ENCODE peak calls at places on chromosomes 1 and 21, in five cellular contexts. L, N, A, Z and K are unnamed samples.

GRCh38 chr1:16276302-16277020 is 39.5 kb upstream of the CPLANE2 start:
- DNase-seq in A (no peak), L (no peak), Z (no peak), N (no peak), K (no peak)

GRCh38 chr1:170146861-170147260 is 1.1 kb downstream of the NTMT2 start:
- DNase-seq in A (no peak), Z (no peak), L (no peak), N (no peak), K (no peak)

GRCh38 chr1:233859446-233859845 is 45.0 kb upstream of the SLC35F3 start:
- DNase-seq in N (no peak), A (no peak), Z (no peak), L (no peak), K (no peak)

GRCh38 chr1:101302831-101303511 is 66.2 kb downstream of the S1PR1 start:
- DNase-seq in L (no peak), Z (no peak), N (no peak), A (no peak), K (peak)

GRCh38 chr1:229434005-229434640 is at the start of gene ACTA1:
- DNase-seq in A (no peak), N (no peak), Z (no peak), L (peak), K (no peak)

GRCh38 chr1:52127181-52128175 is 14.4 kb upstream of the ZFYVE9 start:
- DNase-seq in L (peak), A (peak), N (no peak), Z (peak), K (peak)

GRCh38 chr1:162089748-162090147 is 20.3 kb downstream of the NOS1AP start:
- DNase-seq in A (no peak), L (no peak), Z (no peak), N (no peak), K (no peak)

GRCh38 chr21:38240121-38240520 is 16.7 kb upstream of the KCNJ15 start:
- DNase-seq in N (no peak), Z (no peak), A (no peak), L (no peak), K (no peak)

GRCh38 chr21:15682182-15682895 is 47.4 kb upstream of the USP25 start:
- DNase-seq in N (no peak), L (no peak), Z (peak), A (no peak), K (no peak)

GRCh38 chr1:97245682-97246081 is 524.1 kb downstream of the PTBP2 start:
- DNase-seq in A (no peak), L (no peak), Z (no peak), N (no peak), K (no peak)

GRCh38 chr1:23188434-23188884 is 19.8 kb upstream of the LUZP1 start:
- DNase-seq in Z (peak), N (no peak), A (no peak), L (no peak), K (no peak)

GRCh38 chr21:27693376-27693775 is 726.5 kb upstream of the ADAMTS5 start:
- DNase-seq in L (no peak), Z (no peak), N (no peak), A (no peak), K (no peak)

GRCh38 chr1:17277511-17278159 is 28.7 kb downstream of the PADI3 start:
- DNase-seq in A (no peak), N (no peak), Z (no peak), L (no peak), K (no peak)

GRCh38 chr1:117719004-117719403 is 113.2 kb downstream of the TENT5C start:
- DNase-seq in N (no peak), Z (no peak), A (no peak), L (no peak), K (no peak)

GRCh38 chr1:183676515-183677189 is 23.5 kb upstream of the APOBEC4 start:
- DNase-seq in N (no peak), L (no peak), Z (peak), A (no peak), K (peak)

GRCh38 chr1:94803517-94804441 is 16.4 kb upstream of the SLC44A3 start:
- DNase-seq in Z (peak), L (no peak), A (no peak), N (no peak), K (peak)

GRCh38 chr1:215786997-215787396 is 219.9 kb downstream of the KCTD3 start:
- DNase-seq in Z (no peak), N (no peak), A (no peak), L (no peak), K (no peak)

GRCh38 chr1:31101147-31101502 is 35.6 kb upstream of the PUM1 start:
- DNase-seq in L (no peak), A (peak), Z (peak), N (no peak), K (peak)

GRCh38 chr1:245124241-245124640 is 30.5 kb upstream of the KIF26B start:
- DNase-seq in Z (no peak), N (no peak), A (no peak), L (no peak), K (no peak)

GRCh38 chr1:40925834-40926403 is 53.6 kb upstream of the CTPS1 start:
- DNase-seq in L (no peak), Z (no peak), A (no peak), N (no peak), K (no peak)

GRCh38 chr1:52727114-52727586 is 897 bp downstream of the ZYG11B start:
- DNase-seq in N (no peak), A (peak), Z (no peak), L (peak), K (peak)

GRCh38 chr1:183272390-183272801 is 86.3 kb downstream of the LAMC2 start:
- DNase-seq in N (no peak), A (no peak), Z (no peak), L (no peak), K (no peak)

GRCh38 chr1:86758570-86758969 is 54.2 kb downstream of the SH3GLB1 start:
- DNase-seq in Z (peak), L (no peak), N (no peak), A (no peak), K (no peak)

GRCh38 chr1:204408074-204408507 is 3.5 kb downstream of the PPP1R15B start:
- DNase-seq in L (no peak), Z (no peak), N (no peak), A (peak), K (peak)

GRCh38 chr1:231200417-231201031 is 38.7 kb downstream of the TRIM67 start:
- DNase-seq in L (no peak), N (no peak), Z (no peak), A (peak), K (peak)

DNA sequence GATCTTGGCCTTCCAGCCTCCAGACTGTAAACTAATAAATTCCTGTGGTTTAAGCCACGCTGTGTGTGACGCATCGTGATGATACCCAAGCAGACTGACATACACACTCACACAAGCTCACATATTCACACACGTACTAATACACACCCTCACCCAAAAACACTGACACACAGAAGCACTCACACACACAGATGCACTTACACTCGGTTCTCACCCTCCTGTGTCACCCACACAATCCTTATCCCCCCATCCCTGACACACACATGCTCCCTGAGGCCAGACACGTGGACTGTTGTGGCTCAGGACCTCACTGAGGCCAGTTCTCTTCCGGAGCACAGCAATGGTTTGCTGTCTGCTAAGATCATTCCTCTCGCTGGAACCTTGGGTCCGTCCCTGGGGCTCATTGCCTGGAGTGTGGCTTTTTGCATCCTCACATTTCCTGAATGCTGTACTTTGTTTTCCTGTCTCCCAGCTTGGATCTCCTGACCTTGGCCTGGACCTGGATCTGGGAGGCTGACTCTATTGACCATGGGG is 76.9 kb upstream of the LYST start:
- DNase-seq in A (no peak), L (no peak), N (no peak), Z (no peak), K (no peak)
- TF ChIP-seq FOXM1 in A (no peak), L (no peak), N (no peak), Z (no peak), K (no peak)

DNA sequence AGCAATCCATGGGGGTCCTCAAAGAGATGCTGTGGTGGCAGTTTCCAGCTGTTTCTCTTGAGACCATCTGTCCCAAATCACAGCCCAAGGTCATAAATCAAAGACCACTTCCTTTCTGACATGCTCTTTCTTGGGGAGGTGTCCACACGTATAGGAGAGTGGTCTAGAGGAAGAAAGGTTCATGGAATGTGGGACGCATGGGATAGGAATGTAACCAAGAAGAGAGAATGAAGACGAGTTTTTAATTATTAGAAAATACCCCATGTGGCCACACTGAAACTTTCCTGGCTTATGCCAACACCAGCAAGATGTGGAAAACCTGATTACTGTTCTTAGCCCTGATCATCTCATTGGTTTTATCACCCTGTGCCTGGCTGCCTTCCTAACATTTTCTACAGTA is 124.2 kb upstream of the IFFO2 start:
- DNase-seq in L (no peak), N (no peak), Z (no peak), A (no peak), K (no peak)
- TF ChIP-seq FOXM1 in L (no peak), N (no peak), Z (no peak), A (no peak), K (no peak)

DNA sequence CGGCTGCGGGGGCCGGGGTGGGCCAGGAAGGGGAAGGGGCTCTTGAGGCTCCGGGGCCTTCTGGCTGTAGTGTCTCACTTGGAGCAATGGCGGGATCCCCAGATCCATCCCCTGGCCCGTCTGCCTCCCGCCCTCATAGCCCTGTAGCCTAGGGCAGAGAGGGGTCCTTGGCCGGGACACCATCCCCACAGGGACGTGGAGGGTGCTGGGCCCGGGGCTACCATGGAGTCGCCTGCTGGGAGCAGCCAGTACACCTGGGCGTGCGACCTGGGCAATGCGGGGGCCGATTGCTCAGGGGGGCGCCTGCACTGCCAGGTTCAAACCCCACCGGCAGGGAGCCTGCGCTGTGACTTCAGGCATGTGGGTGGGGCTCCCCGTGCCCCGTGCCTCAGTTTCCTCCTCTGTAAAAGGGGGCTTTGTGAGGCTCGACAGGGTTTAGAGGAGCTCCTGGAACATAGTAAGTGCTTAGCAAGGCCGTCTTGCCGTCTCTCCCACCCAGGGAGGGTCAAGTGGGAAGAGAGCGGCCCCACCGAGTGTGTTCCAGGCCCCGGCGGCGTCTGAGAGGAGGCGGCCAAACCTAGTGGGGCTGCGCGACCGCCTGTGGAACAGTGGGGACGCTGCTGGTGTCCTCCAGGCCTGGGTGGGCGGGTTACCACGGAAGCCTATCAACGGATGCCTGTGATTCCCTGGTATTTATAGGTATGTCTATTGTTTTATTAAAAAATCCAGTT is 20.8 kb downstream of the PRKCZ start:
- DNase-seq in L (no peak), N (no peak), A (no peak), Z (no peak), K (no peak)
- TF ChIP-seq FOXM1 in L (no peak), N (no peak), A (no peak), Z (no peak), K (no peak)

DNA sequence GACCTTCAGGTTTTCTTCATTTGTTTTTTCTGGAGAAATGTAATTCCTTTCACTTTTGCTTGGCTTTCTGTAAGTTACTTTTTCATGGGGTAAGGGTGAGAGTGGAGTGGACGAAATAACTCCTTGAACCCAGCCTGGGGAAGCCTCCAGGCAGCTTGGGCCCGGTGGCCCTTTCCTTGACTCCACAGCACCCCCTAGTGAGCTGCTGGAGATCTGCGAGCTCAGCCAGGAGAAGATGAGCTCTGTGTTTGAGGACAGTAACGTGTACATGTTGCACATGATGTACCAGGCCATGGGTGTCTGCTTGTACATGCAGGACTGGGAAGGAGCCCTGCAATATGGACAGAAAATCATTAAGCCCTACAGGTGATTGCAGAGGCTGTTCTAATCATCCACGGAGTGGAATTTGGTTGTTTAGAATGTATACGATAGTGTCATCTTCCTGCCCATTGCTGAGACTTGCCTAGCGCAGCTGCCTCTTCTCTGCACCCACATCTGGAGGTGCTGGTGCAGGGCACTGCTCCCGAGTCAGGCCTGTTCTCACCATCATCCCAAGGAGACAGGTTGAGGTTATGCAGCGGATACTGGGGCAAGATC is 51.0 kb downstream of the SMYD2 start:
- DNase-seq in A (peak), Z (peak), N (no peak), L (peak), K (peak)
- TF ChIP-seq FOXM1 in A (no peak), Z (no peak), N (no peak), L (no peak), K (no peak)

DNA sequence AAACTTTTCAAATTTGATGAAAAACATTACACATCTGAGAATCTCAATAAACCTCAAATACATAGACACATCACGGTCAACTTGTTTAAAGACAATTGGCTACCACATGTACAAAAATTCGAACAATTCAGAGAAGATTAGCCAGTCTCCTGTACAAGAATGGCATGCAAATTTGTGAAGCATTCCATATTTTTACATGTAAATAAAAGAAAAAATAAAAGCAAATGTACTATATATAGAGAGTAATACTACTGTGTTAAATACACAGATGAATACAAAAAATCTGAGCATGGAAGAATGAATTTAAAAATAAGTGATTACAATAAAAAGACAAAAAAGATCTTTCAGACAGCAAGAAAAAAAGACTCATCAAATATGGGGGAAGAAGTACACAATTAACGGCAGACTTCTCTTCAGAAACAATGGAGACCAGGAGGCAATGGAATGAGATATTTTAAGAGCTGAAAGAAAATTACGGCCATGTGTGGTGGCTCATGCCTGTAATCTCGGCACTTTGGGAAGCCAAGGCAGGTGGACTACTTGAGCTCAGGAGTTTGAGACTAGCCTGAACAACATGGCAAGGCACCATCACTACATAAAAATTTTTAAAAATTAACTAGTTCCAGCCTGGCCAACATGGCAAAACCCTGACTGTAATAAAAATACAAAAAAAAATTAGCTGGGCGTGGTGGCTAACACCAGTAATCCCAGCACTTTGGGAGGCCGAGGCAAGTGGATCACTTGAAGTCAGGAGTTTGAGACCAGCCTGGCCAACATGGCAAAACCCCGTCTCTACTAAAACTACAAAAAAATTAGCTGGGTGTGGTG is 23.2 kb downstream of the HAX1 start:
- DNase-seq in Z (no peak), A (no peak), N (no peak), L (no peak), K (peak)
- TF ChIP-seq FOXM1 in Z (no peak), A (no peak), N (no peak), L (no peak), K (no peak)

GRCh38 chr21:42300045-42300583 is 15.1 kb downstream of the TFF3 start:
- DNase-seq in Z (no peak), A (no peak), L (no peak), N (no peak), K (no peak)

GRCh38 chr21:42299324-42300044 is 15.7 kb downstream of the TFF3 start:
- DNase-seq in Z (no peak), A (no peak), N (no peak), L (no peak), K (no peak)

GRCh38 chr21:42297372-42297771 is 17.8 kb downstream of the TFF3 start:
- DNase-seq in A (no peak), L (no peak), Z (no peak), N (no peak), K (no peak)

GRCh38 chr21:42298657-42299056 is 16.6 kb downstream of the TFF3 start:
- DNase-seq in L (no peak), A (no peak), Z (no peak), N (no peak), K (no peak)

DNA sequence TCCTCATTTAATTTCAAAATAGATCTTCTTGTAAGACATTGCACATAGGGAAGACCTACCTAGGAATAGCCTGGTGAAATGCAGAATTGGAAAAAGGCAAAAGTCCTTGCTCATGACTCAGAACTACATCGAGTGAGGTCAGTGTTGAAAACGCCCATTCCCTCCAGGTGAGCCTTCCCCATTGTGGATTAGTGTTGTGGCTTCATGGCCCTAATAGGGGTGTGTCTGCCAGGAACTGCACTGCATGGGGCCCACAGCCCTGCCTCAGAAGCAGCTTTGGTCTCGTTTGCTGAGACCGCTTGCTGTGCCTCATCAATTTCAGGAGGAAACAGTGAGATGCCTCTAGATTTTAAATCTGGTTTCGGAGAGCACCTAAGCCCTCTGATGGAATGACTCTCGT is 17.0 kb downstream of the TFF3 start:
- DNase-seq in L (no peak), N (no peak), A (no peak), Z (no peak), K (no peak)
- TF ChIP-seq FOXM1 in L (no peak), N (no peak), A (no peak), Z (no peak), K (no peak)

DNA sequence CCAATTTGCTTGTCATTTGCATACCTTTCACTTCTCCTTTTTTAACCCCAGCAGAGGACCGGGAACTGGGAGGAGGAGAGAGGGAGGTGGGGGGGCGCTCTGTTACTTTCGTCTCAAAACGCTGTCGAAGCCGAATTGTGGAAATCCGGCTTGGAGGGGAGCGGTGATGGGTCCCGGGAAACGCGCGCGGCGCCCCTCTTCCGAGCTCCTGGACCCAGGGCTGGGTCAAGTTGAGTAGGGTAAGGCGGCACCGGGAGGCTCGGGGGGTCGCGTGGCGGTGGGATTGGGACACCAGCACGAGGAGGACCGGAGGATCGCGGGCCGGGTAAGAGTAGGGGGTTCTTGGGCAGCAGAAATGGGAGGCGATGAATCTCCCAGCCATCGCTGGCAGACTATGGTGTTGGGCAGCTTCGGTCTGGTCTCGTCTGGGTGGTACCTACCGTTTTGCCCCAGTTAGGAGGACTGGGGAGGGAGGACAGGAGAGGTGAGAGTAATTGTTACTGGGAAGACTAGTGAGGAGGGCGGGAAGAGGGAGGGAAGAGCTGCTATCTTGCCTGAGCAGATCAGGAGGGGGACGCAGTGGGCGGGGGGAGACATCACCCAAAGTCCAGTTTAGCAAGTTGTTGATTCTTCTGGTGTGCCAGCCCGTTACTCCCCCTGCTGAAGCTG is 1.4 kb downstream of the PROX1 start:
- DNase-seq in N (no peak), L (no peak), A (no peak), Z (peak), K (peak)
- TF ChIP-seq FOXM1 in N (no peak), L (no peak), A (no peak), Z (no peak), K (no peak)